ENCODE peak calls at places on chromosome 18, in six cellular contexts. G, R, Q, N, H and W are unnamed samples.

GRCh38 chr18:12517142-12517541 is 109.4 kb downstream of the PRELID3A start:
- DNase-seq in G (no peak), R (no peak), Q (no peak), N (no peak), H (no peak), W (no peak)

GRCh38 chr18:77271720-77272481 is 22.3 kb downstream of the GALR1 start:
- DNase-seq in G (no peak), R (no peak), Q (no peak), N (no peak), H (peak; percentile 9), W (no peak)

GRCh38 chr18:62279561-62279960 is 45.5 kb upstream of the TNFRSF11A start:
- DNase-seq in G (peak; percentile 86), R (no peak), Q (no peak), N (no peak), H (no peak), W (peak; percentile 3)

GRCh38 chr18:12470382-12471090 is 62.8 kb downstream of the PRELID3A start:
- DNase-seq in G (no peak), R (no peak), Q (no peak), N (no peak), H (no peak), W (no peak)

GRCh38 chr18:63161728-63162195 is 157.8 kb downstream of the BCL2 start:
- DNase-seq in G (no peak), R (no peak), Q (peak; percentile 91), N (peak; percentile 57), H (peak; percentile 84), W (no peak)

GRCh38 chr18:12307871-12308385 is at the start of gene TUBB6:
- DNase-seq in G (no peak), R (no peak), Q (peak; percentile 70), N (peak; percentile 64), H (peak; percentile 81), W (no peak)

GRCh38 chr18:3048121-3048520 is 35.2 kb upstream of the LPIN2 start:
- DNase-seq in G (no peak), R (no peak), Q (no peak), N (no peak), H (no peak), W (no peak)

GRCh38 chr18:12086249-12086648 is 7.4 kb upstream of the ANKRD62 start:
- DNase-seq in G (no peak), R (no peak), Q (no peak), N (no peak), H (no peak), W (peak; percentile 78)

GRCh38 chr18:74804677-74805076 is 207.0 kb downstream of the ZNF407 start:
- DNase-seq in G (peak; percentile 57), R (no peak), Q (no peak), N (no peak), H (no peak), W (no peak)

GRCh38 chr18:62717059-62717849 is 1.9 kb downstream of the PHLPP1 start:
- DNase-seq in G (peak; percentile 40), R (no peak), Q (peak; percentile 64), N (peak; percentile 41), H (peak; percentile 50), W (peak; percentile 10)

GRCh38 chr18:50299626-50300388 is 12.3 kb upstream of the CXXC1 start:
- DNase-seq in G (no peak), R (no peak), Q (no peak), N (no peak), H (no peak), W (no peak)

GRCh38 chr18:54086863-54087262 is 137.6 kb downstream of the MBD2 start:
- DNase-seq in G (no peak), R (no peak), Q (no peak), N (no peak), H (no peak), W (no peak)

GRCh38 chr18:39838831-39839230 is 2116.2 kb upstream of the PIK3C3 start:
- DNase-seq in G (no peak), R (no peak), Q (no peak), N (no peak), H (no peak), W (no peak)

GRCh38 chr18:5414546-5414945 is 119.0 kb upstream of the ZBTB14 start:
- DNase-seq in G (no peak), R (no peak), Q (no peak), N (no peak), H (no peak), W (no peak)

GRCh38 chr18:56952026-56952425 is 194.9 kb upstream of the BOD1L2 start:
- DNase-seq in G (no peak), R (no peak), Q (no peak), N (no peak), H (peak; percentile 15), W (no peak)

GRCh38 chr18:59249186-59249774 is 24.0 kb downstream of the RAX start:
- DNase-seq in G (peak; percentile 71), R (no peak), Q (peak; percentile 33), N (no peak), H (peak; percentile 69), W (peak; percentile 43)

GRCh38 chr18:5302606-5303005 is 7.1 kb upstream of the ZBTB14 start:
- DNase-seq in G (no peak), R (no peak), Q (no peak), N (no peak), H (no peak), W (no peak)

GRCh38 chr18:13800505-13801259 is 23.3 kb upstream of the MC5R start:
- DNase-seq in G (peak; percentile 6), R (peak; percentile 21), Q (peak; percentile 63), N (peak; percentile 60), H (peak; percentile 45), W (peak; percentile 23)

GRCh38 chr18:63062246-63062645 is 257.3 kb downstream of the BCL2 start:
- DNase-seq in G (no peak), R (no peak), Q (no peak), N (no peak), H (no peak), W (no peak)

GRCh38 chr18:67545681-67546080 is 29.2 kb upstream of the DSEL start:
- DNase-seq in G (no peak), R (no peak), Q (no peak), N (no peak), H (no peak), W (no peak)

GRCh38 chr18:25399554-25399953 is 47.6 kb upstream of the ZNF521 start:
- DNase-seq in G (no peak), R (no peak), Q (no peak), N (no peak), H (peak; percentile 30), W (no peak)

GRCh38 chr18:45527891-45528290 is 87.4 kb upstream of the SLC14A2 start:
- DNase-seq in G (no peak), R (no peak), Q (no peak), N (no peak), H (no peak), W (no peak)

GRCh38 chr18:49976810-49977209 is 163.5 kb upstream of the ACAA2 start:
- DNase-seq in G (no peak), R (no peak), Q (no peak), N (peak; percentile 30), H (no peak), W (no peak)

GRCh38 chr18:24964213-24964612 is 387.8 kb downstream of the ZNF521 start:
- DNase-seq in G (no peak), R (no peak), Q (no peak), N (no peak), H (peak; percentile 54), W (no peak)

GRCh38 chr18:12236141-12236540 is 18.0 kb upstream of the CIDEA start:
- DNase-seq in G (no peak), R (no peak), Q (no peak), N (no peak), H (no peak), W (no peak)

GRCh38 chr18:43970656-43971055 is 693.4 kb upstream of the SYT4 start:
- DNase-seq in G (no peak), R (no peak), Q (no peak), N (no peak), H (peak; percentile 40), W (no peak)

GRCh38 chr18:35580748-35581534 is 599 bp upstream of the GALNT1 start:
- DNase-seq in G (peak; percentile 27), R (peak; percentile 26), Q (peak; percentile 62), N (peak; percentile 42), H (peak; percentile 61), W (no peak)

GRCh38 chr18:48983793-48984437 is 33.1 kb upstream of the SMAD7 start:
- DNase-seq in G (no peak), R (no peak), Q (no peak), N (no peak), H (no peak), W (peak; percentile 58)

GRCh38 chr18:79400091-79400590 is 4.4 kb downstream of the NFATC1 start:
- DNase-seq in G (no peak), R (no peak), Q (peak; percentile 65), N (no peak), H (no peak), W (no peak)